ENCODE peak calls at places on chromosomes 1 and 21, in six cellular contexts. One of them, this sample, is unnamed. For H3K36me3 and H3K4me1, the result is how much of the 10 kb centered on the place peaks cover.

GRCh38 chr1:244054247-244054923 is 3.3 kb downstream of the ZBTB18 start:
- DNase-seq in uterus: no peak
- DNase-seq in Karpas-422: no peak
- DNase-seq in ovary: no peak
- DNase-seq in PC-9: no peak
- DNase-seq in right lobe of liver: no peak
- DNase-seq in this sample: no peak

GRCh38 chr21:37848721-37849490 is 67.4 kb downstream of the KCNJ6 start:
- DNase-seq in uterus: no peak
- DNase-seq in ovary: no peak
- DNase-seq in PC-9: no peak
- DNase-seq in Karpas-422: no peak
- DNase-seq in right lobe of liver: no peak
- DNase-seq in this sample: no peak

GRCh38 chr1:26696191-26696644 is 403 bp downstream of the ARID1A start:
- DNase-seq in Karpas-422: no peak
- DNase-seq in ovary: no peak
- DNase-seq in uterus: peak
- DNase-seq in right lobe of liver: peak
- DNase-seq in PC-9: no peak
- DNase-seq in this sample: no peak

GRCh38 chr1:107004421-107004820 is 52.1 kb upstream of the PRMT6 start:
- DNase-seq in Karpas-422: no peak
- DNase-seq in right lobe of liver: no peak
- DNase-seq in PC-9: no peak
- DNase-seq in ovary: no peak
- DNase-seq in uterus: no peak
- DNase-seq in this sample: no peak

GRCh38 chr21:31289702-31290101 is 54.4 kb downstream of the TIAM1 start:
- DNase-seq in PC-9: no peak
- DNase-seq in Karpas-422: no peak
- DNase-seq in uterus: no peak
- DNase-seq in ovary: no peak
- DNase-seq in right lobe of liver: no peak
- DNase-seq in this sample: peak

GRCh38 chr1:61808968-61809367 is 66.7 kb downstream of the PATJ start:
- DNase-seq in uterus: no peak
- DNase-seq in PC-9: no peak
- DNase-seq in Karpas-422: no peak
- DNase-seq in ovary: no peak
- DNase-seq in right lobe of liver: no peak
- DNase-seq in this sample: no peak

GRCh38 chr1:153563991-153564390 is 1.7 kb downstream of the S100A2 start:
- DNase-seq in Karpas-422: no peak
- DNase-seq in PC-9: no peak
- DNase-seq in uterus: peak
- DNase-seq in ovary: no peak
- DNase-seq in right lobe of liver: no peak
- DNase-seq in this sample: no peak

GRCh38 chr1:77514871-77515776 is 167.3 kb downstream of the ZZZ3 start:
- DNase-seq in Karpas-422: peak
- DNase-seq in PC-9: no peak
- DNase-seq in right lobe of liver: no peak
- DNase-seq in ovary: peak
- DNase-seq in uterus: no peak
- DNase-seq in this sample: peak

GRCh38 chr1:240304466-240304865 is 212.8 kb downstream of the FMN2 start:
- DNase-seq in ovary: no peak
- DNase-seq in Karpas-422: no peak
- DNase-seq in right lobe of liver: no peak
- DNase-seq in PC-9: no peak
- DNase-seq in uterus: no peak
- DNase-seq in this sample: no peak

GRCh38 chr1:89381617-89382016 is 17.8 kb downstream of the GBP6 start:
- DNase-seq in right lobe of liver: no peak
- DNase-seq in ovary: no peak
- DNase-seq in uterus: no peak
- DNase-seq in PC-9: no peak
- DNase-seq in Karpas-422: no peak
- DNase-seq in this sample: no peak

GRCh38 chr21:35048706-35049617 is at the start of gene RUNX1:
- DNase-seq in uterus: no peak
- DNase-seq in right lobe of liver: peak
- DNase-seq in ovary: no peak
- DNase-seq in Karpas-422: peak
- DNase-seq in PC-9: peak
- DNase-seq in this sample: peak

GRCh38 chr1:202462342-202463076 is 114.0 kb downstream of the PPP1R12B start:
- DNase-seq in Karpas-422: no peak
- DNase-seq in ovary: no peak
- DNase-seq in uterus: no peak
- DNase-seq in right lobe of liver: no peak
- DNase-seq in PC-9: peak
- DNase-seq in this sample: no peak

GRCh38 chr1:227521782-227522181 is 41.6 kb upstream of the ZNF678 start:
- DNase-seq in PC-9: no peak
- DNase-seq in right lobe of liver: no peak
- DNase-seq in uterus: no peak
- DNase-seq in ovary: no peak
- DNase-seq in Karpas-422: no peak
- DNase-seq in this sample: no peak

GRCh38 chr1:18917071-18917799 is 14.9 kb upstream of the ALDH4A1 start:
- DNase-seq in Karpas-422: no peak
- DNase-seq in right lobe of liver: no peak
- DNase-seq in uterus: no peak
- DNase-seq in PC-9: no peak
- DNase-seq in ovary: no peak
- DNase-seq in this sample: no peak

GRCh38 chr1:160975026-160975425 is 20.4 kb upstream of the ITLN2 start:
- DNase-seq in ovary: no peak
- DNase-seq in right lobe of liver: no peak
- DNase-seq in Karpas-422: no peak
- DNase-seq in PC-9: no peak
- DNase-seq in uterus: no peak
- DNase-seq in this sample: no peak

GRCh38 chr1:162062542-162063015 is 6.9 kb upstream of the NOS1AP start:
- DNase-seq in ovary: no peak
- DNase-seq in PC-9: no peak
- DNase-seq in uterus: no peak
- DNase-seq in right lobe of liver: no peak
- DNase-seq in Karpas-422: no peak
- DNase-seq in this sample: no peak

GRCh38 chr1:78113156-78113916 is 67.6 kb downstream of the GIPC2 start:
- DNase-seq in Karpas-422: no peak
- DNase-seq in ovary: no peak
- DNase-seq in right lobe of liver: no peak
- DNase-seq in uterus: no peak
- DNase-seq in PC-9: no peak
- DNase-seq in this sample: no peak

GRCh38 chr1:71400050-71400449 is 319.2 kb upstream of the ZRANB2 start:
- DNase-seq in right lobe of liver: no peak
- DNase-seq in ovary: no peak
- DNase-seq in Karpas-422: no peak
- DNase-seq in uterus: no peak
- DNase-seq in PC-9: no peak
- DNase-seq in this sample: no peak

GRCh38 chr21:26098758-26099157 is 71.8 kb downstream of the APP start:
- DNase-seq in uterus: no peak
- DNase-seq in Karpas-422: no peak
- DNase-seq in PC-9: peak
- DNase-seq in right lobe of liver: no peak
- DNase-seq in ovary: no peak
- DNase-seq in this sample: no peak

GRCh38 chr1:45952072-45952471 is 148.7 kb downstream of the MAST2 start:
- DNase-seq in right lobe of liver: no peak
- DNase-seq in Karpas-422: no peak
- DNase-seq in uterus: no peak
- DNase-seq in ovary: no peak
- DNase-seq in PC-9: no peak
- DNase-seq in this sample: no peak
- H3K27ac ChIP-seq in right lobe of liver: no peak
- H3K27ac ChIP-seq in Karpas-422: peak
- H3K27ac ChIP-seq in uterus: no peak
- H3K27ac ChIP-seq in ovary: no peak
- H3K27ac ChIP-seq in PC-9: no peak
- H3K27ac ChIP-seq in this sample: no peak

DNA sequence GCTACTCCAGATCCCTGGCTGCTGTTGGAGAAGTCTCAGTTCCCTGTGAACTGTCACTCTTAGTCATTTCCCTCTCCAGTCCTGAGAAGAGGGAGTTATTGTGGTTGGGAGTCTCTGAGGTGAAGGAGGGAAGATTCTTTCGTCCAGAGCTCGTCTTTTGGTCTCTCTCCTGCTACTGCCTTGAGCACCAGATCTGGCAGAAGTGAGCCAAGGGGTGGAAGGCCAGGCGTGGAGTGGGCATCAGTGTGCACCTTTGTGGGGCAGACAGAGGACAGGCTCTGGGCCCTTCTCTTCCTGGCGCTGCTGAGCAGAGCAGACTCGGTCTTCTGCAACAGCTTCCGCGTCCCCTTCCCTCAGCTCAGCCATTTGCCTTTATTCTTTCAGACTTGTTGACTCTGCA is 19.1 kb downstream of the CLCN6 start:
- DNase-seq in PC-9: no peak
- DNase-seq in uterus: no peak
- DNase-seq in ovary: no peak
- DNase-seq in right lobe of liver: no peak
- DNase-seq in Karpas-422: no peak
- DNase-seq in this sample: no peak
- H3K36me3 ChIP-seq in PC-9: under half
- H3K36me3 ChIP-seq in uterus: under half
- H3K36me3 ChIP-seq in ovary: under half
- H3K36me3 ChIP-seq in right lobe of liver: under half
- H3K36me3 ChIP-seq in Karpas-422: under half
- H3K36me3 ChIP-seq in this sample: under half

DNA sequence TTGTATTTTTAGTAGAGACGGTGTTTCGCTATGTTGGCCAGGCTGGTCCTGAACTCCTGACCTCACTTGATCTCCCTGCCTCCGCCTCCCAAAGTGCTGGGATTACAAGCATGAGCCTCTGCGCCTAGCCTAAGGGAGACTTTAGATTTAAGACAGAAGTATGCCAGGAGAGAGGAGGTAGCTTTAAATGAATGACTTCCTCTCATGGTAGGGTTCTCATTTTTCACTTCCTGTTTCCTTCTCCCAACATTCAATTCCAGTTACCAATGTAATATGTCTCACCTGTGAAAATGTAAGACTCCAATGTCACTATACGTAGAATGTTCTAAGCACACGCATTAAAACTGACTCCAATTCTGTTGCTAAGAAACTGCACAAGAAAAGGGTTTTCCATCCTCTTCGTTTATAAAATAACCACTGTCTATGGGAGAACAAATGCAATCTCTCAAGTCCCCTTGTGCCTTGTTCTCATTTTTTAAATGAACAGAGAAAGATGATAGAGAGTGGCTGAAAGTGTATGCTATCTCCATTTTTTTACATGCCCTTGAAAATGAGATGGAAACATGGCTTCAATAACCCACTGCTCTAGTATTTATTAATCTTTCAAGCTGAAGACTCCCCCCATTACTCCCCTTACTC is 140.0 kb downstream of the SLC45A1 start:
- DNase-seq in Karpas-422: no peak
- DNase-seq in right lobe of liver: no peak
- DNase-seq in PC-9: no peak
- DNase-seq in uterus: no peak
- DNase-seq in ovary: no peak
- DNase-seq in this sample: no peak
- H3K4me1 ChIP-seq in Karpas-422: under half
- H3K4me1 ChIP-seq in right lobe of liver: under half
- H3K4me1 ChIP-seq in PC-9: under half
- H3K4me1 ChIP-seq in uterus: under half
- H3K4me1 ChIP-seq in ovary: under half
- H3K4me1 ChIP-seq in this sample: under half

GRCh38 chr1:167703557-167703956 is 18.2 kb upstream of the MPZL1 start:
- DNase-seq in PC-9: no peak
- DNase-seq in ovary: no peak
- DNase-seq in uterus: no peak
- DNase-seq in Karpas-422: no peak
- DNase-seq in right lobe of liver: no peak
- DNase-seq in this sample: no peak
- H3K27ac ChIP-seq in PC-9: no peak
- H3K27ac ChIP-seq in ovary: no peak
- H3K27ac ChIP-seq in uterus: no peak
- H3K27ac ChIP-seq in Karpas-422: no peak
- H3K27ac ChIP-seq in right lobe of liver: no peak
- H3K27ac ChIP-seq in this sample: no peak

GRCh38 chr1:173758110-173758509 is 43.3 kb downstream of the KLHL20 start:
- DNase-seq in Karpas-422: no peak
- DNase-seq in right lobe of liver: no peak
- DNase-seq in uterus: no peak
- DNase-seq in PC-9: no peak
- DNase-seq in ovary: no peak
- DNase-seq in this sample: no peak

GRCh38 chr1:173758980-173759379 is 44.2 kb downstream of the KLHL20 start:
- DNase-seq in PC-9: no peak
- DNase-seq in Karpas-422: no peak
- DNase-seq in right lobe of liver: no peak
- DNase-seq in uterus: no peak
- DNase-seq in ovary: no peak
- DNase-seq in this sample: no peak

GRCh38 chr1:173753830-173754229 is 39.0 kb downstream of the KLHL20 start:
- DNase-seq in ovary: no peak
- DNase-seq in right lobe of liver: no peak
- DNase-seq in uterus: no peak
- DNase-seq in PC-9: no peak
- DNase-seq in Karpas-422: no peak
- DNase-seq in this sample: no peak

GRCh38 chr1:173757666-173758065 is 42.9 kb downstream of the KLHL20 start:
- DNase-seq in right lobe of liver: no peak
- DNase-seq in PC-9: no peak
- DNase-seq in Karpas-422: no peak
- DNase-seq in uterus: no peak
- DNase-seq in ovary: no peak
- DNase-seq in this sample: no peak
- H3K36me3 ChIP-seq in right lobe of liver: under half
- H3K36me3 ChIP-seq in PC-9: under half
- H3K36me3 ChIP-seq in Karpas-422: under half
- H3K36me3 ChIP-seq in uterus: under half
- H3K36me3 ChIP-seq in ovary: under half
- H3K36me3 ChIP-seq in this sample: half or more

DNA sequence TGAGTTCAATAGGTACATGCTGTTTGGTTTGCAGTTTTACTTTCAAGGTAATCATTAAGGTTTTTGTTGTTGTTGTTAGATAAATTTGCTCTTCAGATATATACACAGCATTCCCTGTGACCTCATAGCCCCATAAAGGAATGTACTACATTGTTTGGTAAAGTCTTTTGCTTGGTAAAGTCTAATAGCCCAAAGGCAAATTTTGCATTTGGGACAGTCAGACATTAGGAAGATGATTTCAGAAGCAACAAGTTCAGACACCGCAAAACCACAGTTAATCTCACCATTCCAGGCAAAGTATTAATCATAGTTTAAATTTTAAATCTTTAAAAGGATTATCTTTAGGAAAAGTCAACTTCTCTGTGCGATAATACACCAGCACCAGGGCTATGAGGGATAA is 32.6 kb upstream of the PYHIN1 start:
- DNase-seq in Karpas-422: no peak
- DNase-seq in right lobe of liver: no peak
- DNase-seq in ovary: no peak
- DNase-seq in uterus: no peak
- DNase-seq in PC-9: no peak
- DNase-seq in this sample: no peak
- H3K4me1 ChIP-seq in Karpas-422: under half
- H3K4me1 ChIP-seq in right lobe of liver: under half
- H3K4me1 ChIP-seq in ovary: under half
- H3K4me1 ChIP-seq in uterus: under half
- H3K4me1 ChIP-seq in PC-9: under half
- H3K4me1 ChIP-seq in this sample: under half